ENCODE peak calls at places on chromosomes 11 and 22, in seven cellular contexts. T, B, V, F, O, A and E are unnamed samples.

GRCh38 chr11:121899534-121899933 is 216.5 kb downstream of the BLID start:
- DNase-seq in T (no peak), B (no peak), V (no peak), F (no peak), O (no peak), A (no peak), E (no peak)

GRCh38 chr11:108743851-108744250 is 79.0 kb downstream of the DDX10 start:
- DNase-seq in T (no peak), B (no peak), V (no peak), F (no peak), O (no peak), A (no peak), E (no peak)

GRCh38 chr11:76156971-76157427 is 49.3 kb downstream of the WNT11 start:
- DNase-seq in T (no peak), B (no peak), V (no peak), F (no peak), O (no peak), A (no peak), E (no peak)

GRCh38 chr22:33023119-33023827 is 34.9 kb downstream of the SYN3 start:
- DNase-seq in T (no peak), B (no peak), V (no peak), F (no peak), O (no peak), A (no peak), E (no peak)

GRCh38 chr22:47847281-47847890 is 1084.9 kb downstream of the TBC1D22A start:
- DNase-seq in T (no peak), B (no peak), V (no peak), F (no peak), O (peak), A (no peak), E (no peak)

GRCh38 chr22:29022101-29022817 is 39.4 kb downstream of the C22orf31 start:
- DNase-seq in T (no peak), B (no peak), V (no peak), F (no peak), O (no peak), A (no peak), E (no peak)

GRCh38 chr11:11993814-11994213 is 14.6 kb downstream of the DKK3 start:
- DNase-seq in T (no peak), B (no peak), V (no peak), F (peak), O (peak), A (peak), E (no peak)

GRCh38 chr11:47941907-47942558 is 38.3 kb upstream of the PTPRJ start:
- DNase-seq in T (peak), B (no peak), V (no peak), F (no peak), O (no peak), A (no peak), E (no peak)

GRCh38 chr11:3807856-3808845 is at the start of gene PGAP2:
- DNase-seq in T (peak), B (peak), V (no peak), F (peak), O (peak), A (peak), E (peak)

GRCh38 chr22:36331912-36332622 is 55.7 kb downstream of the MYH9 start:
- DNase-seq in T (peak), B (peak), V (no peak), F (no peak), O (no peak), A (peak), E (peak)

GRCh38 chr11:71986131-71986530 is 12.6 kb upstream of the IL18BP start:
- DNase-seq in T (no peak), B (no peak), V (no peak), F (no peak), O (no peak), A (no peak), E (no peak)

GRCh38 chr11:124970925-124971324 is 16.9 kb downstream of the CCDC15 start:
- DNase-seq in T (peak), B (peak), V (no peak), F (no peak), O (no peak), A (no peak), E (no peak)

GRCh38 chr11:126347751-126348628 is 7.5 kb upstream of the ST3GAL4 start:
- DNase-seq in T (no peak), B (no peak), V (no peak), F (no peak), O (no peak), A (no peak), E (no peak)

GRCh38 chr22:45575173-45575572 is 72.5 kb downstream of the FBLN1 start:
- DNase-seq in T (no peak), B (no peak), V (no peak), F (no peak), O (no peak), A (no peak), E (no peak)

GRCh38 chr11:10823152-10823579 is 14.4 kb upstream of the EIF4G2 start:
- DNase-seq in T (no peak), B (peak), V (no peak), F (no peak), O (no peak), A (no peak), E (no peak)

GRCh38 chr11:122695076-122695620 is 39.6 kb downstream of the UBASH3B start:
- DNase-seq in T (no peak), B (no peak), V (no peak), F (no peak), O (no peak), A (no peak), E (no peak)

GRCh38 chr11:130523609-130524008 is 75.2 kb downstream of the ADAMTS15 start:
- DNase-seq in T (no peak), B (no peak), V (no peak), F (peak), O (no peak), A (peak), E (no peak)

GRCh38 chr11:47946682-47947575 is 33.4 kb upstream of the PTPRJ start:
- DNase-seq in T (no peak), B (peak), V (peak), F (peak), O (peak), A (peak), E (peak)

GRCh38 chr11:24082860-24083259 is 414.0 kb upstream of the LUZP2 start:
- DNase-seq in T (no peak), B (no peak), V (no peak), F (no peak), O (no peak), A (no peak), E (no peak)

GRCh38 chr11:17238377-17238776 is 30.6 kb upstream of the PIK3C2A start:
- DNase-seq in T (no peak), B (peak), V (no peak), F (no peak), O (no peak), A (no peak), E (no peak)

GRCh38 chr11:21659961-21660360 is 532.9 kb upstream of the ANO5 start:
- DNase-seq in T (no peak), B (no peak), V (no peak), F (no peak), O (no peak), A (no peak), E (no peak)

GRCh38 chr22:30390974-30391691 is 3.9 kb upstream of the RNF215 start:
- DNase-seq in T (peak), B (peak), V (no peak), F (peak), O (peak), A (peak), E (no peak)

GRCh38 chr11:89436071-89436470 is 55.1 kb downstream of the NOX4 start:
- DNase-seq in T (no peak), B (no peak), V (no peak), F (no peak), O (no peak), A (no peak), E (no peak)

GRCh38 chr11:113288286-113288863 is 26.0 kb upstream of the TTC12 start:
- DNase-seq in T (no peak), B (no peak), V (no peak), F (no peak), O (no peak), A (no peak), E (no peak)

GRCh38 chr11:124115782-124116616 is 749 bp downstream of the VWA5A start:
- DNase-seq in T (no peak), B (peak), V (no peak), F (no peak), O (no peak), A (no peak), E (no peak)

GRCh38 chr11:69215216-69215615 is 59.5 kb downstream of the SMIM38 start:
- DNase-seq in T (no peak), B (no peak), V (no peak), F (no peak), O (no peak), A (peak), E (no peak)

GRCh38 chr11:108008656-108009496 is at the start of gene CUL5:
- DNase-seq in T (peak), B (peak), V (peak), F (peak), O (peak), A (peak), E (peak)

GRCh38 chr11:45383229-45383628 is 97.1 kb upstream of the SYT13 start:
- DNase-seq in T (peak), B (no peak), V (no peak), F (no peak), O (no peak), A (no peak), E (no peak)

GRCh38 chr11:109644158-109644557 is 222.2 kb downstream of the C11orf87 start:
- DNase-seq in T (no peak), B (no peak), V (no peak), F (no peak), O (peak), A (no peak), E (no peak)

GRCh38 chr11:12516387-12517110 is 139.2 kb downstream of the PARVA start:
- DNase-seq in T (no peak), B (no peak), V (no peak), F (no peak), O (no peak), A (no peak), E (no peak)

GRCh38 chr11:93484716-93485115 is 58.5 kb downstream of the SMCO4 start:
- DNase-seq in T (no peak), B (no peak), V (no peak), F (no peak), O (no peak), A (no peak), E (no peak)

GRCh38 chr11:63592975-63593395 is 21.2 kb downstream of the PLAAT3 start:
- DNase-seq in T (no peak), B (peak), V (no peak), F (no peak), O (no peak), A (peak), E (no peak)

GRCh38 chr11:72840780-72841179 is 26.6 kb downstream of the ATG16L2 start:
- DNase-seq in T (no peak), B (no peak), V (no peak), F (no peak), O (no peak), A (no peak), E (no peak)

DNA sequence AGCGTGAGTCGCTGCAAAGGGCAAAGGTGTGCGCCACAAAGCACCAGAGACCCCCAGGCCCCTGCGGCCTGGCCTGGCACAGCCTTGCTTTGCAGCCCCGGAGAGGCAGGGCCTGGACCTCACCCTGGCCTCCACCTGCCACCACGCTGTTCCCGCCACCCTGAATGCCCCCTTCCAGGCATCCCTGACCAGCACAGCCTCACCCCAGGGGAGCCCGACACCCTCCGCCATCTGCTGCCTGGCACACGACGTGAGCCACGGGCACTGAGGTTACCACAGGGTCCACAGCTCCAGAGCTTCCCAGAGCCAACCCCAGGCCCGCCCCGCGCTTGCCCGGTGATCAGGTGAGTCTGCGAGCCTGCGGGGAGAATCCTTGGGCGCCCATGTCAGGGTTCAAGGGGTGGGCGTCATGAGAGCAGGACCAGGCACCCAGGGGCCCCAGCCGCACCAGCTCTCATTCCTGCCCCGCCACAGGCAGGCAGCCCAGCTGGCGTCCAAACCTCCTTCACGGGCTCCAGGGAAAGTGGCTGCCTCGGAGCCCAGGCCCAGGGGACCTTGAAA is 171.3 kb downstream of the BRD1 start:
- DNase-seq in T (no peak), B (no peak), V (no peak), F (no peak), O (no peak), A (no peak), E (no peak)
- H3K4me3 ChIP-seq in T (peak), B (peak), V (peak), F (peak), O (peak), A (no peak), E (peak)

DNA sequence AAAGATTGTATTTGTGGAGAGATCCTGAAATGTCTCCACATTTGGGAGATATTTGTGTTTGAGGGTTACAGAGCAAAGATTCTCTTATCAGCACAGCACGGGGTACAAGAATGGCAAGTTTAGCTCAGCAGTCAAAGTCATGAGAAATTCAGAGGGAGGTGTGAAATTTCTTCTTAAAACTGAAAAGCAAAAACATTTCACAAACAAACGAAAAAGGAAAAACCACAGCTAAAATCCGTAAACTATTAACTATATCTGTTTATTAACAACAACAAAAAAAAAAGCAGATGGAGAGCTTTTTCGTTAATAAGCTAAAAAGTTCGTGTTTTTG is 41.0 kb upstream of the ETS1 start:
- DNase-seq in T (no peak), B (no peak), V (no peak), F (no peak), O (no peak), A (no peak), E (no peak)
- H3K4me3 ChIP-seq in T (no peak), B (no peak), V (no peak), F (no peak), O (no peak), A (no peak), E (no peak)

GRCh38 chr11:61827573-61828378 is at the start of gene FADS2:
- DNase-seq in T (no peak), B (peak), V (peak), F (peak), O (peak), A (peak), E (peak)
- H3K4me3 ChIP-seq in T (peak), B (peak), V (peak), F (peak), O (peak), A (peak), E (peak)

DNA sequence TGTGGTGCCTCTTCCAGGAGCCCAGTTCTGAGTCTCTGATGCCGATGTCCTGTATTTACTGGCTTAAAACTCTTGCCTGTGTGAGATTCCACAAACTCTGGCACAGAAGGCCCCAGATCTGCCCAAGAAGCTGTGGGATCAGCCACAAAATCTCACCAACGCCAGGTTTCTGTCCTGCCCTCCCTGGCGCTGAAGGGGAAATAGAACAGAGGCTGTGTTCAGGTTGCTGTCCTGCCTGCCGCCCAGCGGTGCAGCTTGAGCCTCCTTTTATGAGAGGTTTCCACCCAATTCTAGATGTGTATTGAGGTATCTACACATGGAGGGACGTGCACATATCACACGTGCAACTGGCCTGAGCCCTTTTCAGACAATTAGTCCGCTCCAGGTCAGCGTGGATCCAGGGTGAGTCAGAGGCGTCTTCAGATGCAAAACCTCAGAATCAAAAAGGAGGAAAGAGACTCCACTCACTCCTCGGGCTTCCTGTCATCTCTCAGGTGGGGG is 2.2 kb downstream of the TMEM80 start:
- DNase-seq in T (no peak), B (no peak), V (no peak), F (no peak), O (no peak), A (no peak), E (no peak)
- H3K4me3 ChIP-seq in T (no peak), B (no peak), V (peak), F (no peak), O (no peak), A (no peak), E (no peak)

DNA sequence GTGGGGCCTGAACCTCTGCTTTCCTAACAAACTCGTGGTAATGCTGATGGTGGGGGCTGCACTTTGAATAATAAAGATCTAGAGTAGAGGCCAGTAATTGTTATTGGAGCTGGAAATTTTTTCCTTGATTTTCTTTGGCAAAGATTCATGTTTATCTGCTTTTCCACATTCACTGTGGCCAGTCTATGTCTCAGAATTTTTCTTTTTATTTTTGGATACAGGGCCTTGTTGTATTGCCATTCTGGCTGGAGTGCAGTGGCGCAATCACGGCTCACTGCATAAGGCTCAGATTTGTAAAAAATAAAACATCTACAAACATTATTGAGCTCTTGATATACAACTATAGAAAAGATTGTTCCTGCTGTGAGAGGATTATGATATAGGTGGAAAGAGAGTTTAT is 1.6 kb downstream of the TMEM135 start:
- DNase-seq in T (no peak), B (no peak), V (no peak), F (no peak), O (no peak), A (no peak), E (peak)
- H3K4me3 ChIP-seq in T (no peak), B (no peak), V (peak), F (peak), O (peak), A (no peak), E (no peak)

GRCh38 chr11:67435031-67435726 is 2.3 kb downstream of the PTPRCAP start:
- DNase-seq in T (no peak), B (no peak), V (no peak), F (no peak), O (no peak), A (no peak), E (no peak)
- H3K4me3 ChIP-seq in T (no peak), B (no peak), V (no peak), F (no peak), O (no peak), A (no peak), E (no peak)

GRCh38 chr22:41217553-41218157 is 12.5 kb downstream of the L3MBTL2 start:
- DNase-seq in T (peak), B (peak), V (no peak), F (peak), O (peak), A (peak), E (peak)
- H3K4me3 ChIP-seq in T (peak), B (no peak), V (no peak), F (no peak), O (no peak), A (peak), E (peak)

DNA sequence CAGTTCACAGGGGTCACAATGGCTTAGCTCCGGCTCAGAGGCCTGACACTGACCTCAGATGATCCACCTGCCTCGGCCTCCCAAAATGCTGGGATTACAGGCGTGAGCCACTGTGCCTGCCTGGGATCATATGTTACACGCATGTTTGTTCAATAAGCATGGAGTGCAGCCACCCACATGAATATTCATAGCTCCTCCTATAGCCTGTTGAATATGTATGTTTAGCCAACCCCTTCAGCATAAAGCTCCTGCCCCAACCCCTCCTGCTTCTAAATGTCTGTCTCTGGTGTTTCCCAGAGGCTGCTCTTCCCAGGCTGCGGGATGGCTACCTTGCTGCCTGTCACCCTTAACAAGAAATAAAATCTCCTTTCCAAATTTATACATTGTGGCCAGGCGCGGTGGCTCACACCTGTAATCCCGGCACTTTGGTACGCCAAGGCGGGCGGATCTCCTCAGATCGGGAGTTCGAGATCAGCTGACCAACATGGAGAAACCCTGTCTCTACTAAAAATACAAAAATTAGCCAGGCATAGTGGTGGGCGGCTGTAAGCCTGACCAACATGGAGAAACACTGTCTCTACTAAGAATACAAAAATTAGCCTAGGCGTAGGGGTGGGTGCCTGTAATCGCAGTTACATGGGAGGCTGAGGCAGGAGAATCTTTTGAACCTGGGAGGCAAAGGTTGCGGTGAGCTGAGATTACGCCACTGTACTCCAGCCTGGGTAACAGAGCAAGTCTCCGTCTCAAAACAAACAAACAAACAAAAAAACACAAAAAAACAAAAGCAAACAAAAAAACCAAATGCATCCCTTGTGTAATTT is 1.1 kb upstream of the APOBEC3F start:
- DNase-seq in T (no peak), B (no peak), V (no peak), F (no peak), O (no peak), A (no peak), E (no peak)
- H3K4me3 ChIP-seq in T (peak), B (no peak), V (peak), F (no peak), O (no peak), A (no peak), E (no peak)